ENCODE peak calls at places on chromosomes 12 and 14, in five cellular contexts. C, O, E, V and R are unnamed samples.
A peak's percentile ranks its signal among the peaks of the same experiment; 100 is the strongest.

GRCh38 chr12:66290716-66291200 is 11.5 kb upstream of the HELB start:
- DNase-seq in C (no peak), O (no peak), V (no peak), E (no peak), R (no peak)

GRCh38 chr12:116616536-116617248 is 57.5 kb downstream of the MAP1LC3B2 start:
- DNase-seq in E (no peak), V (no peak), O (no peak), C (no peak), R (no peak)

GRCh38 chr12:131941116-131941986 is 8.4 kb upstream of the EP400 start:
- DNase-seq in V (no peak), C (no peak), O (no peak), E (peak; percentile 40), R (no peak)

GRCh38 chr12:75865315-75865714 is 166.3 kb downstream of the PHLDA1 start:
- DNase-seq in E (no peak), C (no peak), O (no peak), V (no peak), R (no peak)

GRCh38 chr12:3311491-3312103 is 179.4 kb upstream of the PRMT8 start:
- DNase-seq in V (no peak), O (no peak), C (no peak), E (no peak), R (no peak)

GRCh38 chr14:59161571-59162175 is 26.8 kb upstream of the DAAM1 start:
- DNase-seq in C (no peak), V (no peak), O (peak; percentile 27), E (peak; percentile 45), R (no peak)

GRCh38 chr12:51886021-51886710 is 1.7 kb upstream of the ANKRD33 start:
- DNase-seq in V (peak; percentile 46), E (peak; percentile 86), O (peak; percentile 55), C (no peak), R (no peak)

GRCh38 chr14:90387201-90387600 is 9.6 kb upstream of the CALM1 start:
- DNase-seq in V (no peak), O (no peak), C (no peak), E (no peak), R (no peak)

GRCh38 chr12:118373628-118374027 is 921 bp upstream of the TAOK3 start:
- DNase-seq in E (no peak), C (no peak), O (no peak), V (peak; percentile 57), R (no peak)

GRCh38 chr12:63313139-63313538 is 162.1 kb upstream of the AVPR1A start:
- DNase-seq in O (no peak), E (no peak), C (no peak), V (no peak), R (no peak)

GRCh38 chr14:37985826-37986470 is 221.8 kb upstream of the SSTR1 start:
- DNase-seq in C (no peak), O (no peak), E (no peak), V (peak; percentile 18), R (peak; percentile 57)

GRCh38 chr12:126706300-126706699 is 1560.7 kb upstream of the TMEM132C start:
- DNase-seq in C (no peak), E (no peak), V (no peak), O (no peak), R (no peak)

GRCh38 chr14:95515080-95515489 is 1.4 kb downstream of the SYNE3 start:
- DNase-seq in O (no peak), E (peak; percentile 75), C (no peak), V (no peak), R (no peak)

GRCh38 chr12:119412811-119413794 is 78.6 kb downstream of the CCDC60 start:
- DNase-seq in O (peak; percentile 54), E (peak; percentile 56), C (peak; percentile 47), V (peak; percentile 75), R (peak; percentile 83)

GRCh38 chr12:43805149-43805856 is 814 bp downstream of the TWF1 start:
- DNase-seq in O (peak; percentile 5), C (peak; percentile 8), V (peak; percentile 27), E (no peak), R (no peak)

GRCh38 chr14:50335989-50336391 is 23.9 kb downstream of the DMAC2L start:
- DNase-seq in E (peak; percentile 56), V (peak; percentile 55), O (no peak), C (no peak), R (no peak)

GRCh38 chr12:132517013-132517739 is 27.2 kb downstream of the FBRSL1 start:
- DNase-seq in E (no peak), O (no peak), C (no peak), V (no peak), R (no peak)

GRCh38 chr12:98425859-98426258 is 89.5 kb upstream of the TMPO start:
- DNase-seq in V (peak; percentile 28), E (no peak), C (no peak), O (no peak), R (no peak)

GRCh38 chr14:34554540-34555250 is 15.2 kb upstream of the EAPP start:
- DNase-seq in C (no peak), E (no peak), O (peak; percentile 29), V (peak; percentile 16), R (no peak)

GRCh38 chr12:87163122-87163521 is 866.1 kb downstream of the C12orf50 start:
- DNase-seq in C (no peak), V (no peak), E (no peak), O (no peak), R (no peak)

GRCh38 chr14:71204231-71204630 is 297.0 kb downstream of the PCNX1 start:
- DNase-seq in O (no peak), C (no peak), V (no peak), E (no peak), R (no peak)

GRCh38 chr14:75831455-75831854 is 150.3 kb downstream of the TGFB3 start:
- DNase-seq in O (no peak), C (peak; percentile 87), E (peak; percentile 56), V (peak; percentile 85), R (no peak)

GRCh38 chr14:91249841-91250616 is 5.5 kb upstream of the GPR68 start:
- DNase-seq in C (no peak), O (no peak), V (peak; percentile 39), E (no peak), R (no peak)

GRCh38 chr14:43735926-43736325 is 771.2 kb downstream of the FSCB start:
- DNase-seq in E (no peak), O (no peak), V (no peak), C (no peak), R (no peak)

GRCh38 chr12:102567031-102567985 is 86.9 kb upstream of the IGF1 start:
- DNase-seq in C (no peak), V (no peak), E (no peak), O (peak; percentile 40), R (no peak)

GRCh38 chr14:69896080-69896479 is 16.9 kb downstream of the SMOC1 start:
- DNase-seq in V (no peak), C (no peak), E (no peak), O (no peak), R (no peak)

GRCh38 chr14:83294941-83295340 is 1761.3 kb upstream of the SEL1L start:
- DNase-seq in E (no peak), V (no peak), O (no peak), C (no peak), R (no peak)

GRCh38 chr12:46664771-46665287 is 161.0 kb downstream of the SLC38A4 start:
- DNase-seq in O (peak; percentile 66), V (peak; percentile 45), E (no peak), C (peak; percentile 24), R (no peak)

GRCh38 chr12:321606-322326 is 59.1 kb upstream of the SLC6A13 start:
- DNase-seq in V (no peak), E (no peak), O (no peak), C (peak; percentile 39), R (no peak)

GRCh38 chr12:32454075-32454474 is 54.7 kb downstream of the FGD4 start:
- DNase-seq in V (no peak), O (peak; percentile 47), C (no peak), E (no peak), R (peak; percentile 50)

GRCh38 chr12:40650038-40650704 is 42.1 kb upstream of the CNTN1 start:
- DNase-seq in E (no peak), O (no peak), C (no peak), V (no peak), R (no peak)

GRCh38 chr12:49868449-49868848 is 25.5 kb upstream of the BCDIN3D start:
- DNase-seq in V (no peak), E (no peak), C (no peak), O (no peak), R (no peak)

GRCh38 chr12:99711246-99711645 is 63.7 kb downstream of the GARIN6 start:
- DNase-seq in O (no peak), C (no peak), E (no peak), V (no peak), R (no peak)

GRCh38 chr12:99709116-99709515 is 61.6 kb downstream of the GARIN6 start:
- DNase-seq in O (no peak), C (no peak), E (no peak), V (no peak), R (no peak)

GRCh38 chr12:99712281-99712680 is 64.7 kb downstream of the GARIN6 start:
- DNase-seq in O (no peak), C (no peak), V (no peak), E (no peak), R (no peak)

GRCh38 chr12:99709619-99710018 is 62.1 kb downstream of the GARIN6 start:
- DNase-seq in C (no peak), E (no peak), V (no peak), O (no peak), R (no peak)

GRCh38 chr12:99713946-99714520 is 66.5 kb downstream of the GARIN6 start:
- DNase-seq in V (no peak), C (no peak), O (no peak), E (no peak), R (no peak)
- H3K27ac ChIP-seq in V (no peak overlapping the region), C (no peak overlapping the region), O (no peak overlapping the region), E (no peak overlapping the region), R (no peak overlapping the region)

DNA sequence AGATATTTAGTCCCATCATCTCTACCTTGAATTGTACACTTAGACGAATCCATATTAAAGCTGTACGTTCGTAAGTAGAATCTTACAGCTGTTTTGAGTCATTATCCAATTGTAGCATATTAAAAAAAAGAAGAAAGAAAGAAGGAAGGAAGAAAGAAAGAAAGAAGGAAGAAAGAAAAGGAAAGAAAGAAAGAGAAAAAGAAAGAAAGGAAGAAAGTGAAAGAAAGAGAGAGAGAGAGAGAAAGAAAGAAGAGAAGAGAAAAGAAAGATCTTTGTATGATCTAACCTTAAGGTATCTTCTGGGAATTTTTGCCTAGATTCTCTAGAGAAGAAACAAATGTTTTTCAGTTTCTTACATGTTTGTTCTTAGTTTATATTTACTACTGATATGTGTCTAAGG is 2.5 kb downstream of the DCN start:
- DNase-seq in E (no peak), V (no peak), O (no peak), C (no peak), R (no peak)
- H3K4me3 ChIP-seq in E (peak overlapping the region; percentile 45), V (no peak overlapping the region), O (no peak overlapping the region), C (no peak overlapping the region), R (no peak overlapping the region)

DNA sequence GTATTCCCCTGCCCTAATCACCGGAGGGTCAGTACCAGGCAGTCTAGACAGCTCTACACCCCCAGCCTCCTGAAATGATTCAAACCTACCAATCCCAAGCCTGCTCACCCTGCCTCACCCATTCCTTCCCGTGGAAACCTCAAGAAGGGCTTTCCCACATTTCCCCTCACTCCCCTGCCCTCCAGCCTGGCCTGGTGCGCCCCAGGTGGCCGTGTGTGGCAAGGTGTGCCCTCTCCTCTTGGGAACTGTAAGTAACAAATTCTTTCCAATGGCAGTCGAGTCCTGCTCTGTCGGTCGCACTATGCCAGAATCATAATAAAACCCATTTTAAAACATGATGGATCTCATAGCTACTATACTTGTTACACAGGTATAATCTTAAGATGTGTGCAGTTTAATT is 13.9 kb upstream of the DEGS2 start:
- DNase-seq in C (no peak), V (no peak), O (no peak), E (no peak), R (no peak)
- H3K27ac ChIP-seq in C (no peak overlapping the region), V (no peak overlapping the region), O (no peak overlapping the region), E (no peak overlapping the region), R (no peak overlapping the region)

GRCh38 chr12:122006186-122006926 is 15.3 kb upstream of the BCL7A start:
- DNase-seq in O (no peak), V (no peak), C (no peak), E (no peak), R (no peak)
- H3K4me3 ChIP-seq in O (no peak overlapping the region), V (no peak overlapping the region), C (no peak overlapping the region), E (no peak overlapping the region), R (no peak overlapping the region)